ENCODE peak calls at places on chromosomes 11 and 22, in nine cellular contexts. H, W, Z, T, C, G, I, U and L are unnamed samples.

GRCh38 chr11:78594814-78595213 is 20.1 kb upstream of the NARS2 start:
- DNase-seq in T (no peak), G (no peak), I (no peak), H (no peak), C (no peak), Z (no peak), W (no peak), U (no peak), L (no peak)

GRCh38 chr11:84408946-84409411 is 1122.8 kb upstream of the CCDC90B start:
- DNase-seq in Z (no peak), T (peak), W (no peak), I (no peak), H (no peak), G (no peak), U (no peak), C (no peak), L (peak)

GRCh38 chr22:27996981-27997380 is 77.9 kb upstream of the PITPNB start:
- DNase-seq in W (no peak), C (no peak), I (no peak), G (no peak), U (no peak), H (peak), Z (no peak), T (no peak), L (no peak)

GRCh38 chr11:85922367-85922766 is 67.2 kb downstream of the CCDC83 start:
- DNase-seq in H (no peak), U (no peak), T (no peak), I (no peak), G (no peak), C (no peak), W (no peak), Z (no peak), L (no peak)

GRCh38 chr22:44383652-44384562 is 71.2 kb upstream of the SHISAL1 start:
- DNase-seq in G (no peak), C (no peak), T (no peak), I (no peak), W (no peak), U (no peak), Z (peak), H (no peak), L (no peak)

GRCh38 chr22:38989461-38989860 is 7.3 kb downstream of the APOBEC3B start:
- DNase-seq in U (no peak), W (no peak), T (no peak), C (no peak), I (no peak), Z (no peak), G (no peak), H (no peak), L (no peak)

GRCh38 chr11:83158965-83159900 is 2.3 kb downstream of the PCF11 start:
- DNase-seq in W (no peak), T (no peak), H (no peak), I (no peak), G (no peak), U (no peak), Z (no peak), C (no peak), L (no peak)

GRCh38 chr22:19291218-19291579 is 320 bp downstream of the CLTCL1 start:
- DNase-seq in T (no peak), C (no peak), W (no peak), I (peak), G (peak), H (no peak), Z (peak), U (no peak), L (no peak)

GRCh38 chr22:42292726-42293520 is 22.5 kb upstream of the TCF20 start:
- DNase-seq in I (no peak), G (no peak), Z (no peak), C (no peak), W (no peak), H (no peak), T (no peak), U (no peak), L (no peak)

GRCh38 chr11:45045692-45046471 is 95.2 kb upstream of the TP53I11 start:
- DNase-seq in Z (peak), G (peak), C (peak), W (peak), U (no peak), T (no peak), I (no peak), H (no peak), L (peak)

GRCh38 chr11:68932933-68933577 is 29.4 kb downstream of the IGHMBP2 start:
- DNase-seq in U (no peak), I (no peak), Z (no peak), H (no peak), C (no peak), W (no peak), G (no peak), T (no peak), L (no peak)

GRCh38 chr11:33452806-33453205 is 195.6 kb downstream of the HIPK3 start:
- DNase-seq in C (peak), T (peak), H (no peak), I (no peak), W (peak), U (no peak), Z (no peak), G (peak), L (peak)

GRCh38 chr22:37768273-37768672 is 39.5 kb upstream of the GCAT start:
- DNase-seq in C (no peak), I (peak), H (no peak), G (no peak), T (no peak), U (no peak), Z (no peak), W (no peak), L (no peak)

GRCh38 chr11:66443602-66444001 is 5.0 kb upstream of the MRPL11 start:
- DNase-seq in H (no peak), U (no peak), W (peak), T (no peak), C (peak), I (no peak), Z (no peak), G (peak), L (peak)

GRCh38 chr11:129386795-129387390 is 11.2 kb downstream of the BARX2 start:
- DNase-seq in C (no peak), W (no peak), H (no peak), U (no peak), G (no peak), T (no peak), I (no peak), Z (no peak), L (no peak)

GRCh38 chr11:107929611-107930200 is 1.5 kb downstream of the RAB39A start:
- DNase-seq in C (no peak), G (no peak), T (no peak), Z (peak), I (no peak), U (no peak), W (no peak), H (no peak), L (no peak)

GRCh38 chr11:81644239-81644840 is 1089.3 kb downstream of the FAM181B start:
- DNase-seq in W (peak), H (peak), C (peak), Z (no peak), T (peak), G (peak), I (peak), U (no peak), L (peak)

GRCh38 chr22:50260801-50261614 is 475 bp downstream of the MAPK12 start:
- DNase-seq in W (no peak), U (no peak), G (peak), T (no peak), Z (peak), H (peak), I (peak), C (no peak), L (peak)

GRCh38 chr11:45930031-45930794 is 7.8 kb downstream of the LARGE2 start:
- DNase-seq in H (peak), Z (peak), W (no peak), T (no peak), G (no peak), I (no peak), C (no peak), U (no peak), L (no peak)

GRCh38 chr22:20080445-20080775 is 369 bp downstream of the DGCR8 start:
- DNase-seq in U (peak), I (peak), W (no peak), H (peak), G (peak), C (peak), T (no peak), Z (peak), L (peak)

GRCh38 chr22:45246060-45246985 is 5.6 kb upstream of the KIAA0930 start:
- DNase-seq in W (peak), U (no peak), H (no peak), Z (no peak), G (peak), T (peak), C (peak), I (no peak), L (peak)

GRCh38 chr11:100709233-100709999 is 22.3 kb downstream of the ARHGAP42 start:
- DNase-seq in W (no peak), T (peak), Z (no peak), H (no peak), I (peak), U (no peak), G (no peak), C (no peak), L (no peak)

GRCh38 chr11:14270690-14271542 is 88.1 kb downstream of the RRAS2 start:
- DNase-seq in H (no peak), U (no peak), W (no peak), Z (no peak), T (no peak), C (no peak), G (no peak), I (peak), L (no peak)

GRCh38 chr22:40955516-40955915 is 4.3 kb downstream of the RBX1 start:
- DNase-seq in Z (no peak), W (no peak), T (no peak), G (no peak), C (no peak), H (no peak), I (no peak), U (no peak), L (peak)

GRCh38 chr11:1659478-1659877 is 29.9 kb downstream of the KRTAP5-5 start:
- DNase-seq in T (no peak), W (no peak), I (no peak), G (no peak), H (peak), Z (no peak), C (no peak), U (no peak), L (no peak)

GRCh38 chr11:15275141-15275540 is 160.4 kb downstream of the INSC start:
- DNase-seq in I (no peak), T (peak), W (no peak), Z (no peak), H (no peak), G (no peak), U (no peak), C (no peak), L (no peak)

GRCh38 chr11:61281581-61282250 is 13.4 kb downstream of the VWCE start:
- DNase-seq in I (peak), C (peak), G (peak), H (peak), T (no peak), W (no peak), Z (no peak), U (peak), L (no peak)

GRCh38 chr22:20573830-20574615 is 66.6 kb downstream of the MED15 start:
- DNase-seq in U (no peak), C (no peak), Z (no peak), T (no peak), I (no peak), H (no peak), W (no peak), G (no peak), L (no peak)

GRCh38 chr11:70669281-70669680 is 271.0 kb downstream of the CTTN start:
- DNase-seq in U (no peak), I (no peak), T (no peak), G (no peak), W (no peak), H (no peak), Z (no peak), C (no peak), L (no peak)

GRCh38 chr11:28903716-28904115 is 795.5 kb downstream of the METTL15 start:
- DNase-seq in W (no peak), G (no peak), Z (no peak), H (no peak), T (peak), I (no peak), C (no peak), U (no peak), L (peak)

GRCh38 chr11:76783294-76783900 is at the start of gene TSKU:
- DNase-seq in W (no peak), C (peak), Z (peak), T (peak), H (no peak), U (no peak), G (no peak), I (no peak), L (no peak)

GRCh38 chr11:65396769-65397745 is 10.6 kb downstream of the FRMD8 start:
- DNase-seq in C (no peak), T (no peak), H (no peak), I (no peak), W (no peak), U (no peak), Z (no peak), G (no peak), L (no peak)

GRCh38 chr22:40418366-40419201 is 48.2 kb downstream of the SGSM3 start:
- DNase-seq in T (no peak), C (no peak), U (no peak), I (no peak), G (no peak), W (no peak), H (peak), Z (peak), L (no peak)

GRCh38 chr11:65500262-65501004 is 1.6 kb downstream of the MALAT1 start:
- DNase-seq in T (peak), H (peak), I (no peak), U (no peak), C (no peak), G (peak), Z (peak), W (peak), L (peak)

GRCh38 chr11:8370812-8371515 is 107.3 kb upstream of the LMO1 start:
- DNase-seq in T (no peak), W (no peak), G (no peak), Z (no peak), I (no peak), C (no peak), H (no peak), U (no peak), L (no peak)